ENCODE peak calls at places on chromosomes 13 and 19, in eight cellular contexts. One of them, this sample, is unnamed.

GRCh38 chr19:45153339-45154063 is 7.3 kb downstream of the NKPD1 start:
- DNase-seq in A549: no peak
- DNase-seq in tibial nerve: no peak
- DNase-seq in upper lobe of left lung: no peak
- DNase-seq in gastrocnemius medialis: no peak
- DNase-seq in IMR-90: peak; percentile 48
- DNase-seq in adrenal gland: peak; percentile 70
- DNase-seq in breast epithelium: no peak
- DNase-seq in this sample: no peak

GRCh38 chr19:30391052-30391451 is 18.9 kb downstream of the ZNF536 start:
- DNase-seq in A549: no peak
- DNase-seq in tibial nerve: no peak
- DNase-seq in upper lobe of left lung: no peak
- DNase-seq in gastrocnemius medialis: no peak
- DNase-seq in IMR-90: no peak
- DNase-seq in adrenal gland: no peak
- DNase-seq in breast epithelium: no peak
- DNase-seq in this sample: no peak

GRCh38 chr19:49916839-49917733 is 11.9 kb upstream of the ATF5 start:
- DNase-seq in A549: no peak
- DNase-seq in tibial nerve: no peak
- DNase-seq in upper lobe of left lung: no peak
- DNase-seq in gastrocnemius medialis: peak; percentile 39
- DNase-seq in IMR-90: no peak
- DNase-seq in adrenal gland: no peak
- DNase-seq in breast epithelium: no peak
- DNase-seq in this sample: no peak

GRCh38 chr13:32984857-32985626 is 31.2 kb upstream of the KL start:
- DNase-seq in A549: peak; percentile 93
- DNase-seq in tibial nerve: no peak
- DNase-seq in upper lobe of left lung: no peak
- DNase-seq in gastrocnemius medialis: no peak
- DNase-seq in IMR-90: peak; percentile 58
- DNase-seq in adrenal gland: no peak
- DNase-seq in breast epithelium: peak; percentile 62
- DNase-seq in this sample: peak; percentile 87

GRCh38 chr13:98503175-98504028 is 73.5 kb downstream of the STK24 start:
- DNase-seq in A549: no peak
- DNase-seq in tibial nerve: no peak
- DNase-seq in upper lobe of left lung: no peak
- DNase-seq in gastrocnemius medialis: no peak
- DNase-seq in IMR-90: peak; percentile 38
- DNase-seq in adrenal gland: no peak
- DNase-seq in breast epithelium: no peak
- DNase-seq in this sample: peak; percentile 69

GRCh38 chr13:50222569-50223332 is 207.5 kb downstream of the KCNRG start:
- DNase-seq in A549: no peak
- DNase-seq in tibial nerve: peak; percentile 76
- DNase-seq in upper lobe of left lung: peak; percentile 85
- DNase-seq in gastrocnemius medialis: peak; percentile 82
- DNase-seq in IMR-90: peak; percentile 68
- DNase-seq in adrenal gland: peak; percentile 60
- DNase-seq in breast epithelium: peak; percentile 54
- DNase-seq in this sample: peak; percentile 87

GRCh38 chr13:71874490-71874889 is 7.5 kb upstream of the DACH1 start:
- DNase-seq in A549: no peak
- DNase-seq in tibial nerve: no peak
- DNase-seq in upper lobe of left lung: no peak
- DNase-seq in gastrocnemius medialis: no peak
- DNase-seq in IMR-90: no peak
- DNase-seq in adrenal gland: no peak
- DNase-seq in breast epithelium: no peak
- DNase-seq in this sample: no peak

GRCh38 chr19:13459351-13459750 is 46.9 kb downstream of the CACNA1A start:
- DNase-seq in A549: no peak
- DNase-seq in tibial nerve: no peak
- DNase-seq in upper lobe of left lung: no peak
- DNase-seq in gastrocnemius medialis: no peak
- DNase-seq in IMR-90: no peak
- DNase-seq in adrenal gland: no peak
- DNase-seq in breast epithelium: no peak
- DNase-seq in this sample: no peak

GRCh38 chr19:28898279-28898678 is 314.7 kb downstream of the UQCRFS1 start:
- DNase-seq in A549: no peak
- DNase-seq in tibial nerve: no peak
- DNase-seq in upper lobe of left lung: no peak
- DNase-seq in gastrocnemius medialis: no peak
- DNase-seq in IMR-90: peak; percentile 43
- DNase-seq in adrenal gland: no peak
- DNase-seq in breast epithelium: no peak
- DNase-seq in this sample: no peak

GRCh38 chr13:111422352-111422751 is 101.9 kb downstream of the TEX29 start:
- DNase-seq in A549: no peak
- DNase-seq in tibial nerve: no peak
- DNase-seq in upper lobe of left lung: no peak
- DNase-seq in gastrocnemius medialis: no peak
- DNase-seq in IMR-90: no peak
- DNase-seq in adrenal gland: no peak
- DNase-seq in breast epithelium: no peak
- DNase-seq in this sample: no peak

GRCh38 chr19:38204728-38205127 is 19.3 kb downstream of the DPF1 start:
- DNase-seq in A549: no peak
- DNase-seq in tibial nerve: no peak
- DNase-seq in upper lobe of left lung: no peak
- DNase-seq in gastrocnemius medialis: no peak
- DNase-seq in IMR-90: no peak
- DNase-seq in adrenal gland: no peak
- DNase-seq in breast epithelium: no peak
- DNase-seq in this sample: no peak

GRCh38 chr13:110256126-110256905 is 50.6 kb downstream of the COL4A1 start:
- DNase-seq in A549: no peak
- DNase-seq in tibial nerve: no peak
- DNase-seq in upper lobe of left lung: no peak
- DNase-seq in gastrocnemius medialis: no peak
- DNase-seq in IMR-90: no peak
- DNase-seq in adrenal gland: no peak
- DNase-seq in breast epithelium: no peak
- DNase-seq in this sample: no peak

GRCh38 chr19:54281008-54281728 is at the start of gene LILRB2:
- DNase-seq in A549: no peak
- DNase-seq in tibial nerve: no peak
- DNase-seq in upper lobe of left lung: peak; percentile 43
- DNase-seq in gastrocnemius medialis: no peak
- DNase-seq in IMR-90: no peak
- DNase-seq in adrenal gland: no peak
- DNase-seq in breast epithelium: no peak
- DNase-seq in this sample: peak; percentile 44

GRCh38 chr19:35266904-35267817 is 1.6 kb upstream of the USF2 start:
- DNase-seq in A549: peak; percentile 56
- DNase-seq in tibial nerve: peak; percentile 40
- DNase-seq in upper lobe of left lung: peak; percentile 55
- DNase-seq in gastrocnemius medialis: peak; percentile 54
- DNase-seq in IMR-90: peak; percentile 10
- DNase-seq in adrenal gland: peak; percentile 68
- DNase-seq in breast epithelium: peak; percentile 41
- DNase-seq in this sample: peak; percentile 80

GRCh38 chr13:106362637-106363036 is 172.8 kb downstream of the EFNB2 start:
- DNase-seq in A549: no peak
- DNase-seq in tibial nerve: no peak
- DNase-seq in upper lobe of left lung: no peak
- DNase-seq in gastrocnemius medialis: no peak
- DNase-seq in IMR-90: no peak
- DNase-seq in adrenal gland: no peak
- DNase-seq in breast epithelium: no peak
- DNase-seq in this sample: no peak

GRCh38 chr13:73776137-73776785 is 357.9 kb downstream of the KLF12 start:
- DNase-seq in A549: no peak
- DNase-seq in tibial nerve: no peak
- DNase-seq in upper lobe of left lung: no peak
- DNase-seq in gastrocnemius medialis: peak; percentile 13
- DNase-seq in IMR-90: peak; percentile 12
- DNase-seq in adrenal gland: no peak
- DNase-seq in breast epithelium: no peak
- DNase-seq in this sample: no peak

GRCh38 chr19:22335716-22336115 is 49.5 kb downstream of the ZNF729 start:
- DNase-seq in A549: no peak
- DNase-seq in tibial nerve: no peak
- DNase-seq in upper lobe of left lung: no peak
- DNase-seq in gastrocnemius medialis: no peak
- DNase-seq in IMR-90: no peak
- DNase-seq in adrenal gland: no peak
- DNase-seq in breast epithelium: no peak
- DNase-seq in this sample: no peak

GRCh38 chr13:65292488-65292901 is 1937.6 kb downstream of the PCDH9 start:
- DNase-seq in A549: peak; percentile 29
- DNase-seq in tibial nerve: no peak
- DNase-seq in upper lobe of left lung: no peak
- DNase-seq in gastrocnemius medialis: no peak
- DNase-seq in IMR-90: peak; percentile 86
- DNase-seq in adrenal gland: peak; percentile 20
- DNase-seq in breast epithelium: no peak
- DNase-seq in this sample: no peak

GRCh38 chr13:41004875-41005693 is 14.0 kb downstream of the ELF1 start:
- DNase-seq in A549: no peak
- DNase-seq in tibial nerve: no peak
- DNase-seq in upper lobe of left lung: no peak
- DNase-seq in gastrocnemius medialis: no peak
- DNase-seq in IMR-90: no peak
- DNase-seq in adrenal gland: no peak
- DNase-seq in breast epithelium: no peak
- DNase-seq in this sample: no peak

GRCh38 chr19:49676136-49676689 is 858 bp upstream of the PRMT1 start:
- DNase-seq in A549: peak; percentile 99
- DNase-seq in tibial nerve: peak; percentile 78
- DNase-seq in upper lobe of left lung: peak; percentile 85
- DNase-seq in gastrocnemius medialis: peak; percentile 87
- DNase-seq in IMR-90: peak; percentile 95
- DNase-seq in adrenal gland: peak; percentile 91
- DNase-seq in breast epithelium: no peak
- DNase-seq in this sample: peak; percentile 97

GRCh38 chr19:40335101-40335500 is 13.1 kb downstream of the C19orf47 start:
- DNase-seq in A549: no peak
- DNase-seq in tibial nerve: no peak
- DNase-seq in upper lobe of left lung: no peak
- DNase-seq in gastrocnemius medialis: no peak
- DNase-seq in IMR-90: no peak
- DNase-seq in adrenal gland: no peak
- DNase-seq in breast epithelium: no peak
- DNase-seq in this sample: no peak

GRCh38 chr19:8413593-8413923 is 453 bp downstream of the MARCHF2 start:
- DNase-seq in A549: no peak
- DNase-seq in tibial nerve: no peak
- DNase-seq in upper lobe of left lung: no peak
- DNase-seq in gastrocnemius medialis: no peak
- DNase-seq in IMR-90: no peak
- DNase-seq in adrenal gland: no peak
- DNase-seq in breast epithelium: no peak
- DNase-seq in this sample: no peak

DNA sequence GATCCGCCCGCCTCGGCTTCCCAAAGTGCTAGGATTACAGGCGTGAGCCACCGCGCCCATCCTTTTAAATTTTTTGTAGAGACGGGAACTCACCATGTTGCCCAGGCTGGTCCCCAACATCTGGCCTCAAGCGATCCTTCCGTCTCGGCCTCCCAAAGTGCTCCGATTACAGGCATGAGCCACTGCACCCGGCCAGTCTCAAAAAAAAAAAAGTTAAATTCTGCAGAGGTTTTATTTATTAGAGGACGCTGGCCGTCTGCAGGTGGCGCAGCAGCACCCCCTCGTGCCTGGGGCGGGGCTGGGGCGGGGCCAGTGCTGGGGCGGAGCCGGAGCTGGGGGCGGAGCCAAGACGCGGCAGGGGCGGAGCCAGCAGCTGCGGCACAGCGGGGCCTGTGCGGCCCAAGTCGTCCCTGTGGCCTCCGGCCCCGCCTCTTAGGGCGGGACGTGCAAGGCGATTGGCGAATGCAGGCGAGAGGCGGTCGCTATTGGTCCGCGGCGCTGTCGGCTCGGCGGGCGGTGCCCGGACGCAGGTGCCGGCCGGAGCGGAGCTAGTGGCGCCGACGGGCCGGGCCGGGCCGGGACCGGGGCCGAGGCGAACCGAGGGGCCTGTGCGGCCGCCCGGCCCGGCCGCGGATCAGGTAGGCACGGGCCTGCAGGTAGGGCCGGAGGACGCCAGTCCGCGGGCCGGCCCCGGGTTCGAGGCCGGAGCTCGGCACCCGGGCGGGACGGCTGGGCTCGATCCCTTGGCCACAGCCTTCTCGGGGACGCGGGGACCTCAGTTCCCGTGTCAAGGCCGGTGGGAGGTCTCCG is at the start of gene MARCHF2:
- DNase-seq in A549: peak; percentile 96
- DNase-seq in tibial nerve: peak; percentile 89
- DNase-seq in upper lobe of left lung: peak; percentile 97
- DNase-seq in gastrocnemius medialis: peak; percentile 97
- DNase-seq in IMR-90: peak; percentile 97
- DNase-seq in adrenal gland: peak; percentile 97
- DNase-seq in breast epithelium: peak; percentile 97
- DNase-seq in this sample: peak; percentile 99
- TF ChIP-seq POLR2A in A549: peak; percentile 30
- TF ChIP-seq POLR2A in tibial nerve: peak; percentile 35
- TF ChIP-seq POLR2A in upper lobe of left lung: no peak
- TF ChIP-seq POLR2A in gastrocnemius medialis: peak; percentile 74
- TF ChIP-seq POLR2A in IMR-90: no peak
- TF ChIP-seq POLR2A in adrenal gland: peak; percentile 74
- TF ChIP-seq POLR2A in breast epithelium: no peak
- TF ChIP-seq POLR2A in this sample: no peak

GRCh38 chr19:20182232-20182785 is 15.3 kb downstream of the ZNF486 start:
- DNase-seq in A549: no peak
- DNase-seq in tibial nerve: no peak
- DNase-seq in upper lobe of left lung: peak; percentile 34
- DNase-seq in gastrocnemius medialis: no peak
- DNase-seq in IMR-90: no peak
- DNase-seq in adrenal gland: no peak
- DNase-seq in breast epithelium: no peak
- DNase-seq in this sample: no peak

GRCh38 chr19:20179946-20180345 is 12.9 kb downstream of the ZNF486 start:
- DNase-seq in A549: no peak
- DNase-seq in tibial nerve: no peak
- DNase-seq in upper lobe of left lung: no peak
- DNase-seq in gastrocnemius medialis: no peak
- DNase-seq in IMR-90: no peak
- DNase-seq in adrenal gland: no peak
- DNase-seq in breast epithelium: no peak
- DNase-seq in this sample: no peak
- H3K4me3 ChIP-seq in A549: no peak overlapping the region
- H3K4me3 ChIP-seq in tibial nerve: no peak overlapping the region
- H3K4me3 ChIP-seq in upper lobe of left lung: no peak overlapping the region
- H3K4me3 ChIP-seq in gastrocnemius medialis: no peak overlapping the region
- H3K4me3 ChIP-seq in IMR-90: no peak overlapping the region
- H3K4me3 ChIP-seq in adrenal gland: no peak overlapping the region
- H3K4me3 ChIP-seq in breast epithelium: no peak overlapping the region
- H3K4me3 ChIP-seq in this sample: no peak overlapping the region

GRCh38 chr13:24119593-24120508 is 40.7 kb upstream of the SPATA13 start:
- DNase-seq in A549: no peak
- DNase-seq in tibial nerve: no peak
- DNase-seq in upper lobe of left lung: no peak
- DNase-seq in gastrocnemius medialis: no peak
- DNase-seq in IMR-90: peak; percentile 64
- DNase-seq in adrenal gland: peak; percentile 43
- DNase-seq in breast epithelium: no peak
- DNase-seq in this sample: no peak
- TF ChIP-seq POLR2A in A549: no peak
- TF ChIP-seq POLR2A in tibial nerve: no peak
- TF ChIP-seq POLR2A in upper lobe of left lung: no peak
- TF ChIP-seq POLR2A in gastrocnemius medialis: no peak
- TF ChIP-seq POLR2A in IMR-90: no peak
- TF ChIP-seq POLR2A in adrenal gland: no peak
- TF ChIP-seq POLR2A in breast epithelium: no peak
- TF ChIP-seq POLR2A in this sample: no peak

GRCh38 chr19:4399871-4400768 is at the start of gene SH3GL1:
- DNase-seq in A549: peak; percentile 94
- DNase-seq in tibial nerve: peak; percentile 90
- DNase-seq in upper lobe of left lung: peak; percentile 97
- DNase-seq in gastrocnemius medialis: peak; percentile 92
- DNase-seq in IMR-90: peak; percentile 88
- DNase-seq in adrenal gland: peak; percentile 97
- DNase-seq in breast epithelium: peak; percentile 92
- DNase-seq in this sample: peak; percentile 98
- H3K4me3 ChIP-seq in A549: peak within 1 kb of the TSS; percentile 77
- H3K4me3 ChIP-seq in tibial nerve: peak within 1 kb of the TSS; percentile 99
- H3K4me3 ChIP-seq in upper lobe of left lung: peak within 1 kb of the TSS; percentile 92
- H3K4me3 ChIP-seq in gastrocnemius medialis: peak within 1 kb of the TSS; percentile 93
- H3K4me3 ChIP-seq in IMR-90: peak within 1 kb of the TSS; percentile 94
- H3K4me3 ChIP-seq in adrenal gland: peak within 1 kb of the TSS; percentile 81
- H3K4me3 ChIP-seq in breast epithelium: peak within 1 kb of the TSS; percentile 99
- H3K4me3 ChIP-seq in this sample: peak within 1 kb of the TSS; percentile 98